ENCODE peak calls at places on chromosomes 4 and X, in nine cellular contexts. B is HFF-Myc; M is fibroblast of pulmonary artery; W is right lobe of liver; O is CD4-positive, alpha-beta T cell; X is stomach; L is Peyer's patch; U is MM.1S; E is GM10248. P is an unnamed sample.

GRCh38 chr4:37903901-37904300 is 13.0 kb downstream of the TBC1D1 start:
- DNase-seq in B (no peak), M (no peak), W (no peak), O (no peak), X (no peak), L (no peak), U (no peak), E (no peak), P (no peak)

GRCh38 chr4:168051526-168051925 is 40.8 kb upstream of the ANXA10 start:
- DNase-seq in B (no peak), M (no peak), W (no peak), O (no peak), X (no peak), L (no peak), U (no peak), E (no peak), P (no peak)

GRCh38 chrX:132631579-132632232 is 142.9 kb upstream of the MBNL3 start:
- DNase-seq in B (no peak), M (peak; percentile 48), W (no peak), O (no peak), X (no peak), L (no peak), U (peak; percentile 34), E (peak; percentile 15), P (no peak)

GRCh38 chr4:56986192-56986591 is 7.5 kb downstream of the POLR2B start:
- DNase-seq in B (no peak), M (no peak), W (no peak), O (no peak), X (no peak), L (no peak), U (no peak), E (no peak), P (no peak)

GRCh38 chr4:122453384-122454000 is 3.0 kb downstream of the IL2 start:
- DNase-seq in B (no peak), M (no peak), W (no peak), O (no peak), X (no peak), L (no peak), U (peak; percentile 69), E (no peak), P (no peak)

GRCh38 chr4:54553001-54553400 is 104.8 kb upstream of the KIT start:
- DNase-seq in B (no peak), M (no peak), W (no peak), O (no peak), X (no peak), L (no peak), U (no peak), E (no peak), P (no peak)

GRCh38 chr4:6716958-6717655 is 1.1 kb downstream of the BLOC1S4 start:
- DNase-seq in B (no peak), M (no peak), W (no peak), O (no peak), X (no peak), L (peak; percentile 40), U (no peak), E (no peak), P (no peak)

GRCh38 chrX:110420771-110421498 is 62.3 kb downstream of the RTL9 start:
- DNase-seq in B (no peak), M (no peak), W (no peak), O (no peak), X (no peak), L (no peak), U (peak; percentile 23), E (no peak), P (no peak)

GRCh38 chr4:138696058-138696457 is 319.5 kb upstream of the NOCT start:
- DNase-seq in B (no peak), M (no peak), W (no peak), O (no peak), X (no peak), L (no peak), U (no peak), E (no peak), P (no peak)

GRCh38 chrX:9566150-9566621 is 101.3 kb downstream of the TBL1X start:
- DNase-seq in B (peak; percentile 58), M (peak; percentile 80), W (peak; percentile 79), O (no peak), X (peak; percentile 43), L (peak; percentile 75), U (no peak), E (no peak), P (peak; percentile 64)

GRCh38 chr4:54400802-54401201 is 171.7 kb downstream of the PDGFRA start:
- DNase-seq in B (peak; percentile 38), M (peak; percentile 87), W (no peak), O (no peak), X (no peak), L (no peak), U (no peak), E (no peak), P (no peak)

GRCh38 chr4:69649629-69650028 is 3.4 kb downstream of the UGT2A1 start:
- DNase-seq in B (no peak), M (no peak), W (no peak), O (no peak), X (no peak), L (no peak), U (no peak), E (no peak), P (no peak)

GRCh38 chrX:14083783-14084182 is 54.1 kb upstream of the GEMIN8 start:
- DNase-seq in B (no peak), M (no peak), W (no peak), O (no peak), X (no peak), L (no peak), U (no peak), E (no peak), P (no peak)

GRCh38 chr4:98150092-98150761 is 7.0 kb upstream of the STPG2 start:
- DNase-seq in B (no peak), M (peak; percentile 44), W (no peak), O (no peak), X (no peak), L (no peak), U (no peak), E (no peak), P (no peak)

GRCh38 chr4:54784188-54784671 is 126.5 kb downstream of the KIT start:
- DNase-seq in B (peak; percentile 89), M (peak; percentile 92), W (peak; percentile 58), O (no peak), X (peak; percentile 51), L (peak; percentile 83), U (no peak), E (no peak), P (peak; percentile 73)

GRCh38 chr4:157824006-157824405 is 348.8 kb downstream of the GASK1B start:
- DNase-seq in B (no peak), M (no peak), W (no peak), O (no peak), X (no peak), L (no peak), U (no peak), E (no peak), P (no peak)

GRCh38 chrX:46913710-46914109 is 1.5 kb downstream of the JADE3 start:
- DNase-seq in B (no peak), M (peak; percentile 50), W (peak; percentile 58), O (no peak), X (peak; percentile 27), L (peak; percentile 48), U (no peak), E (no peak), P (peak; percentile 16)

GRCh38 chrX:12814434-12814833 is 23.2 kb downstream of the PRPS2 start:
- DNase-seq in B (peak; percentile 14), M (peak; percentile 71), W (no peak), O (peak; percentile 19), X (peak; percentile 36), L (peak; percentile 63), U (peak; percentile 60), E (peak; percentile 57), P (no peak)

DNA sequence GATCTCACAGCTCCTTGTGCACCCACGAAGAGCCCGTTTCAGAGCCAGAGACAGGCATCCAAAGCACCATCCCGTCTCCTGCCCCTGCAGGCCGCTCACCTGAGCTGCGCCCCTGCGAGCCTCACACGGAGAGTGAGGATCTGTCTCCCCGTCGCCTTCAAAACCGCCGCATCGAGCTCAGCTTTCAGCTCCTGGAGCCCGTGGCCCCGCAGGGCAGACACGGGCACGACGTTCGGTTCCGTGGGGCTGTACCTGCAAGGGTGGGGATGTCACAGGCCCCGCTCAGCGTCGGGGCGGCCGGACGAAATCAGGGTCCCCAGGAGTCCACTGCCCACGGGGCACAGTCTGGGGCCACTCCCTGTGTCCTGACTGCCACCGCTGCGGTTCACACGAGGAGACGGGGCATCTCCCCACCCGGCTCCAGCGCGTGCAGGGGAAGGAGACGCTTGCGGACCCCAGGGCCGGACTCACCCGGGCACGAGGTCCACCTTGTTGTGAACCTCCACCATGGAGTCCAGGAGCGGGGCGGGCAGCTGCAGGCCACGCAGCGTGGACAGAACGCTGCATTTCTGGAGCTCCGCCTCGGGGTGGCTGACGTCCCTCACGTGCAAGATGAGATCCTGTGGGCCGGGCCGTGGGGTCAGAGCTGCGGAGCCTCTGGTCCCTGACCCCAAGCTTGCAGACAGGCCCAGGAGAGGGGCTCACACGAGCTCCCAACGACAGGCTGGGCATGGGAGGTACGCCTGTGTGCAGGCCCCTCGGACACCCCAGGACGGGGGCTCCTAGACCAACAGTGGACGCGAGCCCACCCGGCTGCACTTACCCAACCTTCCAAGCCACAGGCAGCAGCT is 11.1 kb downstream of the GTPBP6 start:
- DNase-seq in B (no peak), M (no peak), W (peak; percentile 51), O (no peak), X (no peak), L (peak; percentile 40), U (no peak), E (no peak), P (peak; percentile 47)
- TF ChIP-seq CTCF in B (no peak), M (no peak), W (no peak), O (no peak), X (no peak), L (no peak), U (no peak), E (no peak), P (no peak)

DNA sequence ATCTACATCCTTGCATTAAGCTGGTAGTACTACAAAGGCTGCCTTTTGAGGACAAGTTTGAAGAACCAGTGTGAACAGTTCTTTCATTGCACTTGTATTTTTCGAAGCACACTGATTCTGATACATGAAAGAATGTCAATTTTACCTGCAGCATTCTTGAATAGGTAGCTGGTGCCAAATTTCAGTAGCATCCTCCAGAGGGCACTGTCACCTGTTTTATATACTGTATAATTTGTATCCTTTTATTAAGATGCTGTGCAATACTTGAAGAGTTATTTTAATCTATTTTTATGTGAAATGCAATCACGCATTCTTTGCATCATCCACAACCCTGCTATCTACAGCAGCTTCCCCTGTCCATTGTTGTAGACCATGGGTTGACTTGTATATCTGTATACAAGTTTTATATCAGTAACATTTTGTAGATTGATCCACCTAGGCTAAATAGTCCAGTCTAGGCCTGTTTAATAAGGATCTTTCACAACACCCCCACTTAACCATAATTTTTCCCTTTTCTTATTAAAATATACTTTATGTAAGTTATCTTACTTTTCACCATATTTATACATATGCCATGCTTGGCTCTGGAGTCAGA is 325.7 kb downstream of the PCDH7 start:
- DNase-seq in B (no peak), M (peak; percentile 52), W (no peak), O (no peak), X (peak; percentile 56), L (peak; percentile 46), U (peak; percentile 35), E (no peak), P (no peak)
- TF ChIP-seq CTCF in B (peak; percentile 24), M (peak; percentile 58), W (peak; percentile 45), O (no peak), X (peak; percentile 29), L (no peak), U (peak; percentile 56), E (peak; percentile 8), P (no peak)

GRCh38 chr4:126582737-126583136 is 1050.0 kb upstream of the INTU start:
- DNase-seq in B (no peak), M (peak; percentile 25), W (no peak), O (no peak), X (no peak), L (no peak), U (peak; percentile 14), E (no peak), P (no peak)
- TF ChIP-seq CTCF in B (peak; percentile 45), M (peak; percentile 47), W (no peak), O (no peak), X (no peak), L (no peak), U (peak; percentile 29), E (no peak), P (no peak)

GRCh38 chrX:16123222-16123786 is at the start of gene GRPR:
- DNase-seq in B (peak; percentile 46), M (peak; percentile 84), W (peak; percentile 77), O (peak; percentile 37), X (peak; percentile 83), L (peak; percentile 89), U (peak; percentile 66), E (peak; percentile 38), P (peak; percentile 69)
- TF ChIP-seq CTCF in B (peak; percentile 68), M (peak; percentile 66), W (peak; percentile 89), O (peak; percentile 54), X (peak; percentile 58), L (peak; percentile 58), U (peak; percentile 52), E (peak; percentile 66), P (peak; percentile 40)

P was measured in mucosa of descending colon.